ENCODE peak calls at places on chromosomes 7 and 10, in seven cellular contexts. J is IMR-90, X is PC-3, Y is pancreas, T is esophagus squamous epithelium, O is breast epithelium, L is cardiac muscle cell. F is an unnamed sample.

GRCh38 chr10:114323023-114323422 is 81.3 kb downstream of the AFAP1L2 start:
- DNase-seq in T (no peak), O (no peak), L (peak; percentile 25), J (no peak), X (no peak), Y (no peak), F (no peak)

GRCh38 chr10:48935141-48935540 is 4.5 kb downstream of the LRRC18 start:
- DNase-seq in O (no peak), L (peak; percentile 14), J (no peak), X (no peak), Y (no peak), T (no peak), F (no peak)

GRCh38 chr10:16155761-16156322 is 281.0 kb upstream of the PTER start:
- DNase-seq in X (no peak), L (no peak), J (no peak), Y (no peak), T (no peak), O (no peak), F (no peak)

GRCh38 chr10:12455318-12455717 is 106.0 kb downstream of the CAMK1D start:
- DNase-seq in O (no peak), L (no peak), X (no peak), J (no peak), Y (no peak), T (no peak), F (no peak)

GRCh38 chr7:77796960-77797359 is 1.3 kb downstream of the TMEM60 start:
- DNase-seq in O (no peak), X (no peak), L (no peak), Y (no peak), T (no peak), J (no peak), F (no peak)

GRCh38 chr7:35384761-35385700 is 131.1 kb upstream of the TBX20 start:
- DNase-seq in T (no peak), X (no peak), L (peak; percentile 47), J (no peak), O (no peak), Y (no peak), F (no peak)

GRCh38 chr10:100307716-100308115 is 21.2 kb upstream of the BLOC1S2 start:
- DNase-seq in O (no peak), X (peak; percentile 48), L (peak; percentile 53), Y (no peak), T (no peak), J (peak; percentile 70), F (no peak)

GRCh38 chr10:44968887-44969400 is 9.3 kb downstream of the RASSF4 start:
- DNase-seq in X (no peak), Y (no peak), O (no peak), J (no peak), T (no peak), L (no peak), F (no peak)

GRCh38 chr7:21967500-21968099 is 21.9 kb upstream of the CDCA7L start:
- DNase-seq in Y (no peak), T (no peak), X (no peak), L (peak; percentile 59), O (no peak), J (no peak), F (peak; percentile 5)

GRCh38 chr7:93178213-93178612 is 30.0 kb upstream of the SAMD9L start:
- DNase-seq in T (no peak), Y (no peak), O (no peak), X (peak; percentile 50), J (peak; percentile 23), L (peak; percentile 41), F (no peak)

DNA sequence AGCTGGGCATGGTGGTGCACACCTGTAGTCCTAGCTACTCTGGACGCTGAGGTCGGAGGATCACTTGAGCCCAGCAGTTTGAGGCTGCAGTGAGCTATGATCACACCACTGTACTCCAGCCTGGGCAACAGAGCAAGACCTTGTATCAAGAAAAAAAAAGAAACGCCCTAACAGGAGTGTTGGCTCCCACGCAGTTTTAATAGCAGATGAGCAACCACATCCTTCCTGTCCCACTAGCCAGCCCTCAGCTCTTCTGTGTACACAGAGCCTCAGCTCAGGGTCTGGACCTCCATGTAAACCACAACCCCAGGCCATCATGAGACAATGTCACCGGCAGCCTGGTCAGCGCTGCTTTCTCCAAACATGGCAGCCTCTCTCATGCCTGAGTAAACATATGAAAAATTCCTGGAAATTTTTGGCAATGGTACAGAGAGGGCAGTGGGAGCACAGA is 108.2 kb downstream of the PIP4K2A start:
- DNase-seq in J (peak; percentile 59), T (no peak), Y (no peak), X (peak; percentile 62), O (no peak), L (peak; percentile 39), F (no peak)
- TF ChIP-seq CTCF in J (no peak), T (no peak), Y (no peak), X (no peak), O (no peak), L (no peak), F (no peak)

GRCh38 chr7:157687158-157687557 is 350.4 kb downstream of the DNAJB6 start:
- DNase-seq in Y (no peak), X (peak; percentile 11), J (no peak), O (no peak), T (no peak), L (no peak), F (no peak)

GRCh38 chr7:157686285-157686894 is 349.6 kb downstream of the DNAJB6 start:
- DNase-seq in T (no peak), J (no peak), Y (no peak), X (no peak), L (no peak), O (no peak), F (no peak)

GRCh38 chr7:157689269-157690057 is 352.7 kb downstream of the DNAJB6 start:
- DNase-seq in Y (no peak), O (no peak), X (no peak), L (no peak), J (no peak), T (no peak), F (no peak)

GRCh38 chr7:157688439-157689268 is 351.9 kb downstream of the DNAJB6 start:
- DNase-seq in T (no peak), X (no peak), Y (no peak), L (no peak), O (no peak), J (no peak), F (no peak)

DNA sequence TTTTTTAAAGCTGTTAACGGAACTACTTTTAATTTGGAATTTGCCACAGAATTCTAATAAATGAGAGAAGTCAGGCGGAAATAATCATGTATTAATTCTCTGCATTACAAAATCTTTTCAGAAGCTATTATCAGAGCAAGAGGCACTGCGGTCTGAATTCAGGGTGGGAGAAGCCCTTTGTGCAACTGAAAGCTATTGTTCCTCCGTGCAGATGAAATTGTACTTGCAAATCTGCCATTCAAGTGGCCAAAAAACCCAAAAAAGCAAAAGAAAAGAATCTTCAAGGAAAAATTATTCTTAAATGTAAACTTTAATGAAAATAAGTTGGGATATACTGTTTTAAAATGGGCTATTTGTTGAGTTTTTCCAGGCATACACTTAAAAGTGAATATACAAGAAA is 351.0 kb downstream of the DNAJB6 start:
- DNase-seq in Y (no peak), L (no peak), X (no peak), T (no peak), J (no peak), O (no peak), F (no peak)
- H3K27me3 ChIP-seq in Y (peaks cover 4% of the 10 kb centered on the region), L (peaks cover 98% of the 10 kb centered on the region), X (no peaks in the 10 kb centered on the region), T (peaks cover 48% of the 10 kb centered on the region), J (peaks cover 30% of the 10 kb centered on the region), O (peaks cover 7% of the 10 kb centered on the region), F (peaks cover 81% of the 10 kb centered on the region)

DNA sequence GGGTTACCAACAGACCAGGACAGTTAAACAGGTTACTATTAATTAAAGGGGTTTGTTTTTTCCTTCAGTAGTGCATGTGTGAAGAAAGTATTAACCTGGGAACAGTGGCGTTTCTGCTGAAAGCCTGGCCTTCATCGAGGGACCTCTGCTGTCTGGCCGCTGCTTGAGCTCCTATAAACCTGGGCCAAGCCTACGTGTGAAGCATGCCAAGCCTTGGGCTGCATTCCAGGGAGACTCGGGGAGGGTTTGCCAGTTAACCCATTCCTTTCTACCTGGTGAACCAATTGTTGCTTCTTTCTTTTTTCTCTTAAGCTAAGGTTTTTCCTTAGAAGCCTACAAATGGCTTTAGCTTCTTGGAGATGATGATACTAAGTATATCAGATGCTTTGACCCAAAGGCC is 23.6 kb downstream of the PFKP start:
- DNase-seq in X (peak; percentile 67), J (peak; percentile 57), O (peak; percentile 75), L (peak; percentile 78), Y (peak; percentile 68), T (no peak), F (no peak)
- H3K27ac ChIP-seq in X (peak overlapping the region; percentile 99), J (peak overlapping the region; percentile 81), O (peak overlapping the region; percentile 89), L (peak overlapping the region; percentile 97), Y (peak overlapping the region; percentile 62), T (peak overlapping the region; percentile 83), F (no peak overlapping the region)

GRCh38 chr10:68272833-68273232 is 40.9 kb upstream of the ATOH7 start:
- DNase-seq in T (no peak), J (no peak), X (no peak), Y (no peak), L (no peak), O (no peak), F (no peak)

GRCh38 chr10:68280750-68281149 is 48.8 kb upstream of the ATOH7 start:
- DNase-seq in Y (no peak), L (no peak), T (no peak), X (no peak), J (no peak), O (no peak), F (no peak)

GRCh38 chr10:68271104-68271882 is 39.4 kb upstream of the ATOH7 start:
- DNase-seq in X (no peak), Y (no peak), J (peak; percentile 28), T (no peak), L (peak; percentile 88), O (no peak), F (no peak)

GRCh38 chr10:68275600-68276126 is 43.8 kb upstream of the ATOH7 start:
- DNase-seq in O (no peak), L (no peak), T (no peak), J (no peak), Y (no peak), X (no peak), F (no peak)

GRCh38 chr10:68276224-68276623 is 44.3 kb upstream of the ATOH7 start:
- DNase-seq in T (no peak), J (no peak), L (no peak), X (no peak), O (no peak), Y (no peak), F (no peak)
- TF ChIP-seq CTCF in T (no peak), J (no peak), L (no peak), X (no peak), O (no peak), Y (no peak), F (no peak)

DNA sequence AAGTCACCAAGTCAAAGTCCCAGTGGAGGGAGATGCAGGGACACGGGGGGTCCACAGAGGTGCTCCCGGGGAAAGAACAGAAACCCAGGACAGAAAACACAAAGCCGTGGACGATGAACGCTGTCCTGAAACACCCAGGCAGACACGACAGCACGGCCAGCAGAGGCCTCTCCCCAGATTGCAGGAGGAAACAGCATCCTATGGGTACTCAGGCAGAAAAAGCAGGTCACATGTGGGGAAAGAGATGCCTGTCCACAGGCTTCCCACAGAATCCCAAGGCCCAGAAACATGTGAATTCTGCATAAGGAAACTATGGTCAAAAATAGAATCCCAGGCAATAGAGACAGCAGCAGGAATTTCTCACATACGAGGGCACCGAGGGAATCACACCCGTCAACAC is 53.6 kb upstream of the ADGRA1 start:
- DNase-seq in Y (no peak), L (no peak), O (no peak), T (no peak), J (no peak), X (no peak), F (no peak)
- H3K27me3 ChIP-seq in Y (no peaks in the 10 kb centered on the region), L (peaks cover 26% of the 10 kb centered on the region), O (peaks cover under 1% of the 10 kb centered on the region), T (no peaks in the 10 kb centered on the region), J (peaks cover 14% of the 10 kb centered on the region), X (peaks cover 58% of the 10 kb centered on the region), F (no peaks in the 10 kb centered on the region)